ENCODE peak calls at places on chromosomes 6 and 20, in five cellular contexts. Y is GM12878, W is HepG2, T is HEK293T, X is H1. I is an unnamed sample.

GRCh38 chr20:6388666-6389197 is 265.9 kb upstream of the FERMT1 start:
- DNase-seq in Y (no peak), X (no peak), W (no peak), T (no peak), I (no peak)

GRCh38 chr6:36729169-36729549 is 31.5 kb downstream of the RAB44 start:
- DNase-seq in Y (no peak), T (no peak), W (no peak), X (no peak), I (no peak)

GRCh38 chr6:142474446-142475289 is 172.9 kb downstream of the ADGRG6 start:
- DNase-seq in W (peak), X (peak), T (peak), Y (no peak), I (peak)

GRCh38 chr6:24117016-24117415 is 9.0 kb upstream of the NRSN1 start:
- DNase-seq in T (no peak), X (no peak), W (no peak), Y (no peak), I (no peak)

GRCh38 chr6:36242161-36242560 is 27.7 kb upstream of the PNPLA1 start:
- DNase-seq in X (no peak), T (no peak), Y (no peak), W (no peak), I (no peak)

GRCh38 chr6:107970255-107970654 is 12.2 kb upstream of the SEC63 start:
- DNase-seq in Y (no peak), W (no peak), X (no peak), T (no peak), I (no peak)

GRCh38 chr20:44979090-44979621 is 12.8 kb downstream of the STK4 start:
- DNase-seq in T (no peak), X (no peak), W (no peak), Y (peak), I (no peak)

GRCh38 chr6:170137911-170138910 is 152.7 kb downstream of the DLL1 start:
- DNase-seq in T (no peak), Y (no peak), X (no peak), W (no peak), I (no peak)

GRCh38 chr6:30884521-30885480 is 482 bp downstream of the DDR1 start:
- DNase-seq in X (no peak), W (no peak), T (no peak), Y (no peak), I (no peak)

GRCh38 chr6:30945281-30945680 is 4.5 kb downstream of the MUCL3 start:
- DNase-seq in Y (no peak), T (no peak), X (no peak), W (no peak), I (no peak)

GRCh38 chr20:62766071-62766450 is 30.2 kb upstream of the MRGBP start:
- DNase-seq in X (no peak), Y (no peak), T (no peak), W (no peak), I (no peak)

GRCh38 chr6:4351857-4352669 is 216.7 kb upstream of the ECI2 start:
- DNase-seq in Y (no peak), T (no peak), X (no peak), W (no peak), I (peak)

GRCh38 chr6:159844737-159845645 is 44.9 kb downstream of the PNLDC1 start:
- DNase-seq in X (no peak), Y (no peak), T (no peak), W (no peak), I (no peak)

GRCh38 chr6:129863664-129864063 is 2.5 kb upstream of the TMEM244 start:
- DNase-seq in T (no peak), Y (no peak), X (no peak), W (no peak), I (no peak)

GRCh38 chr6:39941138-39941537 is 6.9 kb upstream of the MOCS1 start:
- DNase-seq in X (no peak), W (no peak), Y (no peak), T (no peak), I (no peak)

GRCh38 chr6:169891421-169891820 is 140.0 kb downstream of the ERMARD start:
- DNase-seq in X (no peak), W (no peak), Y (no peak), T (no peak), I (no peak)

GRCh38 chr6:83536034-83536646 is 23.8 kb downstream of the PRSS35 start:
- DNase-seq in W (peak), Y (peak), T (peak), X (no peak), I (no peak)

GRCh38 chr20:833121-833449 is 430 bp upstream of the FAM110A start:
- DNase-seq in X (no peak), Y (no peak), W (no peak), T (no peak), I (no peak)

GRCh38 chr6:136244061-136244616 is 6.0 kb downstream of the MTFR2 start:
- DNase-seq in Y (no peak), W (no peak), T (no peak), X (no peak), I (no peak)

GRCh38 chr6:41430875-41431274 is 95.5 kb downstream of the NCR2 start:
- DNase-seq in T (no peak), X (no peak), W (no peak), Y (no peak), I (no peak)

GRCh38 chr20:58719258-58719657 is 26.7 kb downstream of the NPEPL1 start:
- DNase-seq in X (no peak), W (no peak), Y (no peak), T (no peak), I (no peak)

GRCh38 chr20:13340088-13340487 is 119.0 kb downstream of the ISM1 start:
- DNase-seq in X (no peak), T (no peak), Y (no peak), W (no peak), I (no peak)

GRCh38 chr20:25858495-25859425 is 162.1 kb upstream of the ZNF337 start:
- DNase-seq in W (no peak), Y (no peak), T (no peak), X (no peak), I (no peak)

GRCh38 chr6:167817729-167818128 is 9.0 kb upstream of the AFDN start:
- DNase-seq in X (no peak), W (peak), T (no peak), Y (no peak), I (no peak)

GRCh38 chr6:106444777-106445507 is 84.4 kb downstream of the CRYBG1 start:
- DNase-seq in W (peak), T (peak), X (no peak), Y (peak), I (no peak)

GRCh38 chr6:35492664-35493284 is 4.1 kb downstream of the TEAD3 start:
- DNase-seq in T (no peak), X (no peak), Y (no peak), W (no peak), I (no peak)

GRCh38 chr6:81026041-81026553 is 726.4 kb downstream of the TENT5A start:
- DNase-seq in X (no peak), W (no peak), Y (no peak), T (no peak), I (no peak)

GRCh38 chr6:81023708-81024107 is 728.8 kb downstream of the TENT5A start:
- DNase-seq in X (no peak), W (no peak), T (no peak), Y (no peak), I (no peak)

GRCh38 chr6:81023007-81023582 is 729.4 kb downstream of the TENT5A start:
- DNase-seq in X (no peak), Y (no peak), T (no peak), W (no peak), I (peak)
- TF ChIP-seq SUZ12 in X (no peak), Y (no peak), T (no peak), W (no peak), I (no peak)

GRCh38 chr6:163923658-163924411 is 509.3 kb downstream of the QKI start:
- DNase-seq in X (no peak), T (no peak), Y (no peak), W (no peak), I (no peak)
- TF ChIP-seq SUZ12 in X (no peak), T (no peak), Y (no peak), W (no peak), I (no peak)

DNA sequence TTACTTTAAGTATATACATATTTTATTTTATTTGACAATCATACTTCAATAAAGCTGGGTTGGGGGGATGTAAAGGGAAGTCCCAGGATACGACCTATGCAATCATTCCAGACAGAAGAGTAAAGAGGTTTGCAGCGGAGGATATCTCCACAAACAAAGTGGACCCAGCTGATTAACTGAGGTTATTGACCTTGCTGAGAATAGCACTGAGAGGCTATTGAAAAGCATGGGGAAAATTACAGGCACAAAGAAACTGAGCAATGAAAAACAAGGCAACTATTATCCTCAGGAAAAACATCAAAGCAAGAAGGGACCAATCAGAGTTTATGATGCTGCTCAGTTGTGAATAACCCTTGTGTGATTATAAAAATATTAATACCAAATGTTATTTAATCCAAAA is 32.6 kb downstream of the SERPINB1 start:
- DNase-seq in W (peak), X (no peak), Y (no peak), T (no peak), I (no peak)
- TF ChIP-seq SUZ12 in W (no peak), X (no peak), Y (no peak), T (no peak), I (no peak)

GRCh38 chr20:60008130-60008808 is 50.0 kb downstream of the CDH26 start:
- DNase-seq in W (no peak), Y (no peak), T (no peak), X (no peak), I (no peak)

GRCh38 chr20:60003776-60004175 is 45.6 kb downstream of the CDH26 start:
- DNase-seq in X (no peak), T (no peak), W (no peak), Y (no peak), I (no peak)

GRCh38 chr20:60007452-60007851 is 49.2 kb downstream of the CDH26 start:
- DNase-seq in T (no peak), W (no peak), X (no peak), Y (no peak), I (no peak)

GRCh38 chr20:60009318-60009717 is 51.1 kb downstream of the CDH26 start:
- DNase-seq in T (no peak), X (no peak), W (no peak), Y (no peak), I (no peak)

GRCh38 chr20:60006261-60006660 is 48.0 kb downstream of the CDH26 start:
- DNase-seq in Y (no peak), X (no peak), T (no peak), W (no peak), I (no peak)
- TF ChIP-seq SUZ12 in Y (no peak), X (no peak), T (no peak), W (no peak), I (no peak)

GRCh38 chr6:13026100-13026499 is 302.2 kb downstream of the TBC1D7 start:
- DNase-seq in X (no peak), W (no peak), Y (no peak), T (no peak), I (no peak)
- TF ChIP-seq SUZ12 in X (no peak), W (no peak), Y (no peak), T (no peak), I (no peak)

GRCh38 chr6:21201181-21201580 is 392.4 kb upstream of the SOX4 start:
- DNase-seq in W (no peak), Y (no peak), T (no peak), X (no peak), I (no peak)
- TF ChIP-seq SUZ12 in W (no peak), Y (no peak), T (no peak), X (no peak), I (no peak)

GRCh38 chr6:28335040-28335563 is 846 bp downstream of the ZSCAN31 start:
- DNase-seq in W (no peak), T (no peak), Y (no peak), X (no peak), I (no peak)
- TF ChIP-seq SUZ12 in W (no peak), T (no peak), Y (no peak), X (no peak), I (no peak)

DNA sequence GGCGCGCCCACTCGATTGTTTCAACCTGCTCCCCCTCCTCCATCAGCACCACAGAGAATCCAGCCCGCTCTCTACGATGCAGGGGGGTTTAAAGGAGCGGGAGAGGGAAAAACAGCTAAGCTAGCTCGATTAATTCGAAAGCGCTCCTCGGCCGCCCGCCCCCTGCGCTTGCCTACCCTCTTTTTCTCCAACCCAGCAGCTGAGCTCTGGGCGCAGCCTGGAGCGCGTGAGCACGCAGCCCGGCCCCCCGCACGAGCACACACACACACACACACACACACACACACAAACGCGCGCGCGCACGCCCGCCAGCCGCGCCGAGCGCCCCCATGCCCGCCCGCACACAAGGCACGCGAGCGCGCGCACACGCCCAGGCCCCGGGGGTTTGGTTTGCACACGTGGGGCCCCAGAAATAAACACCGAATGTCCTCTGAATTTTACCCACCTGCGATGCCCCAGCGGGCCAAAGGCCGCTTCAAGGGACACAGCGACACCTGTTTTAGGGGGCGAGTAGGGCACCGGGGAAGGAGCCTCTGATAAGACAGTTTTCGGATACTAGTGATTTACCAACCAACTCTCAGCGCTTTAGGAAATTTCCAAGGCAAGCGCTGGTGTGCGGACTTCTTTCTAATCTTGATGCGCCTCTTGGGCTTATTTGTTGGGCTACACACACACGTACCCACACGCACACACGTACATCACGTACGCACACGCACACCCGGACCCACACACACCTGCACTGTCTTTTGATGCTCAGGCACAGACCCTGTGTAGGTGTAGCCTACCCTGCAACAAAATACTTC is 787 bp upstream of the NRN1 start:
- DNase-seq in Y (no peak), W (no peak), T (peak), X (no peak), I (no peak)
- TF ChIP-seq SUZ12 in Y (no peak), W (no peak), T (no peak), X (no peak), I (no peak)

GRCh38 chr6:26311012-26311384 is 54.0 kb upstream of the BTN3A2 start:
- DNase-seq in T (no peak), X (no peak), W (peak), Y (no peak), I (no peak)

GRCh38 chr6:26311385-26312095 is 53.5 kb upstream of the BTN3A2 start:
- DNase-seq in W (peak), T (no peak), Y (peak), X (no peak), I (no peak)

GRCh38 chr6:26307830-26308229 is 57.2 kb upstream of the BTN3A2 start:
- DNase-seq in X (no peak), T (no peak), Y (no peak), W (no peak), I (no peak)

GRCh38 chr6:26312096-26312463 is 52.9 kb upstream of the BTN3A2 start:
- DNase-seq in X (no peak), W (no peak), T (no peak), Y (no peak), I (no peak)

GRCh38 chr6:26309731-26310142 is 55.3 kb upstream of the BTN3A2 start:
- DNase-seq in W (peak), T (no peak), X (no peak), Y (no peak), I (no peak)
- TF ChIP-seq SUZ12 in W (no peak), T (no peak), X (no peak), Y (no peak), I (no peak)

I was measured in NT2/D1.